ENCODE peak calls at places on chromosomes 7 and 10, in four cellular contexts. One of them, this sample, is unnamed.

GRCh38 chr7:52257890-52258289 is 777.5 kb upstream of the POM121L12 start:
- DNase-seq in retinal pigment epithelial cell: no peak
- DNase-seq in iris pigment epithelial cell: no peak
- DNase-seq in brain microvascular endothelial cell: no peak
- DNase-seq in this sample: no peak

GRCh38 chr10:93413252-93413689 is 68.9 kb downstream of the MYOF start:
- DNase-seq in retinal pigment epithelial cell: no peak
- DNase-seq in iris pigment epithelial cell: peak; percentile 66
- DNase-seq in brain microvascular endothelial cell: no peak
- DNase-seq in this sample: no peak

GRCh38 chr10:110701618-110701971 is 57.5 kb downstream of the RBM20 start:
- DNase-seq in retinal pigment epithelial cell: no peak
- DNase-seq in iris pigment epithelial cell: no peak
- DNase-seq in brain microvascular endothelial cell: no peak
- DNase-seq in this sample: no peak

GRCh38 chr10:109665321-109665720 is 258.0 kb downstream of the XPNPEP1 start:
- DNase-seq in retinal pigment epithelial cell: no peak
- DNase-seq in iris pigment epithelial cell: no peak
- DNase-seq in brain microvascular endothelial cell: no peak
- DNase-seq in this sample: no peak

GRCh38 chr7:16753102-16753931 is at the start of gene TSPAN13:
- DNase-seq in retinal pigment epithelial cell: peak; percentile 34
- DNase-seq in iris pigment epithelial cell: peak; percentile 65
- DNase-seq in brain microvascular endothelial cell: peak; percentile 68
- DNase-seq in this sample: peak; percentile 45

GRCh38 chr10:7152341-7152740 is 258.5 kb downstream of the SFMBT2 start:
- DNase-seq in retinal pigment epithelial cell: no peak
- DNase-seq in iris pigment epithelial cell: no peak
- DNase-seq in brain microvascular endothelial cell: no peak
- DNase-seq in this sample: no peak

GRCh38 chr10:33631991-33632390 is 297.5 kb upstream of the NRP1 start:
- DNase-seq in retinal pigment epithelial cell: no peak
- DNase-seq in iris pigment epithelial cell: no peak
- DNase-seq in brain microvascular endothelial cell: no peak
- DNase-seq in this sample: no peak

GRCh38 chr10:100600218-100600617 is 64.5 kb downstream of the HIF1AN start:
- DNase-seq in retinal pigment epithelial cell: no peak
- DNase-seq in iris pigment epithelial cell: peak; percentile 7
- DNase-seq in brain microvascular endothelial cell: no peak
- DNase-seq in this sample: no peak

GRCh38 chr10:130300608-130301025 is 164.4 kb downstream of the GLRX3 start:
- DNase-seq in retinal pigment epithelial cell: no peak
- DNase-seq in iris pigment epithelial cell: no peak
- DNase-seq in brain microvascular endothelial cell: no peak
- DNase-seq in this sample: no peak

GRCh38 chr10:63657812-63658211 is 136.6 kb downstream of the REEP3 start:
- DNase-seq in retinal pigment epithelial cell: no peak
- DNase-seq in iris pigment epithelial cell: no peak
- DNase-seq in brain microvascular endothelial cell: no peak
- DNase-seq in this sample: no peak

GRCh38 chr10:101380353-101381017 is 26.5 kb downstream of the BTRC start:
- DNase-seq in retinal pigment epithelial cell: no peak
- DNase-seq in iris pigment epithelial cell: peak; percentile 45
- DNase-seq in brain microvascular endothelial cell: no peak
- DNase-seq in this sample: no peak

GRCh38 chr10:129966831-129967578 is 2.9 kb upstream of the EBF3 start:
- DNase-seq in retinal pigment epithelial cell: no peak
- DNase-seq in iris pigment epithelial cell: no peak
- DNase-seq in brain microvascular endothelial cell: no peak
- DNase-seq in this sample: no peak

GRCh38 chr7:128910569-128910945 is at the start of gene KCP:
- DNase-seq in retinal pigment epithelial cell: no peak
- DNase-seq in iris pigment epithelial cell: no peak
- DNase-seq in brain microvascular endothelial cell: no peak
- DNase-seq in this sample: no peak

GRCh38 chr7:112669306-112669705 is 120.9 kb downstream of the TMEM168 start:
- DNase-seq in retinal pigment epithelial cell: no peak
- DNase-seq in iris pigment epithelial cell: peak; percentile 14
- DNase-seq in brain microvascular endothelial cell: no peak
- DNase-seq in this sample: no peak

GRCh38 chr10:4546500-4546899 is 279.5 kb upstream of the AKR1E2 start:
- DNase-seq in retinal pigment epithelial cell: no peak
- DNase-seq in iris pigment epithelial cell: peak; percentile 66
- DNase-seq in brain microvascular endothelial cell: peak; percentile 85
- DNase-seq in this sample: no peak

GRCh38 chr10:71868192-71868697 is 17.2 kb upstream of the PSAP start:
- DNase-seq in retinal pigment epithelial cell: peak; percentile 92
- DNase-seq in iris pigment epithelial cell: peak; percentile 85
- DNase-seq in brain microvascular endothelial cell: peak; percentile 80
- DNase-seq in this sample: peak; percentile 84

GRCh38 chr10:110704906-110705476 is 60.9 kb downstream of the RBM20 start:
- DNase-seq in retinal pigment epithelial cell: no peak
- DNase-seq in iris pigment epithelial cell: peak; percentile 49
- DNase-seq in brain microvascular endothelial cell: peak; percentile 56
- DNase-seq in this sample: no peak

This sample was measured in hepatic stellate cell.